ENCODE peak calls at places on chromosome X, in ten cellular contexts. One of them, this sample, is unnamed.

GRCh38 chrX:150972450-150972849 is 10.7 kb upstream of the HMGB3 start:
- DNase-seq in stimulated activated CD4-positive, alpha-beta T cell treated with anti-CD3 and anti-CD28 coated beads, Interleukin-2, amount 100 ng/mL, for 48 hours: no peak
- DNase-seq in D341Med: no peak
- DNase-seq in pancreas: no peak
- DNase-seq in NCI-H1105 treated with DMSO at 0.1 percent for 48 hours: no peak
- DNase-seq in non-pigmented ciliary epithelial cell: no peak
- DNase-seq in activated CD8-positive, alpha-beta memory T cell treated with anti-CD3 and anti-CD28 coated beads, Interleukin-2, amount 10 ng/mL, durations not matched to agents 7 days and 5 days: no peak
- DNase-seq in NCI-H2081: no peak
- DNase-seq in kidney tubule cell: no peak
- DNase-seq in H54: no peak
- DNase-seq in this sample: no peak

GRCh38 chrX:153635788-153636668 is 11.0 kb upstream of the DUSP9 start:
- DNase-seq in stimulated activated CD4-positive, alpha-beta T cell treated with anti-CD3 and anti-CD28 coated beads, Interleukin-2, amount 100 ng/mL, for 48 hours: no peak
- DNase-seq in non-pigmented ciliary epithelial cell: no peak
- DNase-seq in NCI-H2081: no peak
- DNase-seq in H54: peak
- DNase-seq in NCI-H1105 treated with DMSO at 0.1 percent for 48 hours: peak
- DNase-seq in pancreas: peak
- DNase-seq in D341Med: peak
- DNase-seq in kidney tubule cell: peak
- DNase-seq in activated CD8-positive, alpha-beta memory T cell treated with anti-CD3 and anti-CD28 coated beads, Interleukin-2, amount 10 ng/mL, durations not matched to agents 7 days and 5 days: no peak
- DNase-seq in this sample: peak

GRCh38 chrX:40617566-40617965 is 5.7 kb upstream of the MPC1L start:
- DNase-seq in NCI-H1105 treated with DMSO at 0.1 percent for 48 hours: no peak
- DNase-seq in activated CD8-positive, alpha-beta memory T cell treated with anti-CD3 and anti-CD28 coated beads, Interleukin-2, amount 10 ng/mL, durations not matched to agents 7 days and 5 days: no peak
- DNase-seq in non-pigmented ciliary epithelial cell: peak
- DNase-seq in D341Med: no peak
- DNase-seq in stimulated activated CD4-positive, alpha-beta T cell treated with anti-CD3 and anti-CD28 coated beads, Interleukin-2, amount 100 ng/mL, for 48 hours: no peak
- DNase-seq in kidney tubule cell: no peak
- DNase-seq in NCI-H2081: no peak
- DNase-seq in pancreas: no peak
- DNase-seq in H54: no peak
- DNase-seq in this sample: no peak

GRCh38 chrX:3384330-3384729 is 37.9 kb upstream of the MXRA5 start:
- DNase-seq in D341Med: no peak
- DNase-seq in activated CD8-positive, alpha-beta memory T cell treated with anti-CD3 and anti-CD28 coated beads, Interleukin-2, amount 10 ng/mL, durations not matched to agents 7 days and 5 days: no peak
- DNase-seq in stimulated activated CD4-positive, alpha-beta T cell treated with anti-CD3 and anti-CD28 coated beads, Interleukin-2, amount 100 ng/mL, for 48 hours: no peak
- DNase-seq in kidney tubule cell: peak
- DNase-seq in NCI-H1105 treated with DMSO at 0.1 percent for 48 hours: no peak
- DNase-seq in non-pigmented ciliary epithelial cell: peak
- DNase-seq in pancreas: no peak
- DNase-seq in H54: peak
- DNase-seq in NCI-H2081: no peak
- DNase-seq in this sample: peak

GRCh38 chrX:119503484-119503861 is 35.2 kb downstream of the SLC25A5 start:
- DNase-seq in H54: peak
- DNase-seq in stimulated activated CD4-positive, alpha-beta T cell treated with anti-CD3 and anti-CD28 coated beads, Interleukin-2, amount 100 ng/mL, for 48 hours: no peak
- DNase-seq in kidney tubule cell: peak
- DNase-seq in non-pigmented ciliary epithelial cell: no peak
- DNase-seq in NCI-H2081: no peak
- DNase-seq in NCI-H1105 treated with DMSO at 0.1 percent for 48 hours: peak
- DNase-seq in activated CD8-positive, alpha-beta memory T cell treated with anti-CD3 and anti-CD28 coated beads, Interleukin-2, amount 10 ng/mL, durations not matched to agents 7 days and 5 days: no peak
- DNase-seq in pancreas: no peak
- DNase-seq in D341Med: no peak
- DNase-seq in this sample: peak

GRCh38 chrX:1072637-1073377 is 139.6 kb downstream of the CRLF2 start:
- DNase-seq in NCI-H2081: no peak
- DNase-seq in H54: no peak
- DNase-seq in kidney tubule cell: no peak
- DNase-seq in NCI-H1105 treated with DMSO at 0.1 percent for 48 hours: no peak
- DNase-seq in activated CD8-positive, alpha-beta memory T cell treated with anti-CD3 and anti-CD28 coated beads, Interleukin-2, amount 10 ng/mL, durations not matched to agents 7 days and 5 days: no peak
- DNase-seq in non-pigmented ciliary epithelial cell: no peak
- DNase-seq in pancreas: no peak
- DNase-seq in stimulated activated CD4-positive, alpha-beta T cell treated with anti-CD3 and anti-CD28 coated beads, Interleukin-2, amount 100 ng/mL, for 48 hours: no peak
- DNase-seq in D341Med: no peak
- DNase-seq in this sample: no peak

GRCh38 chrX:41779058-41779564 is 55.1 kb downstream of the GPR82 start:
- DNase-seq in H54: no peak
- DNase-seq in stimulated activated CD4-positive, alpha-beta T cell treated with anti-CD3 and anti-CD28 coated beads, Interleukin-2, amount 100 ng/mL, for 48 hours: no peak
- DNase-seq in D341Med: no peak
- DNase-seq in NCI-H2081: peak
- DNase-seq in kidney tubule cell: peak
- DNase-seq in NCI-H1105 treated with DMSO at 0.1 percent for 48 hours: peak
- DNase-seq in pancreas: no peak
- DNase-seq in activated CD8-positive, alpha-beta memory T cell treated with anti-CD3 and anti-CD28 coated beads, Interleukin-2, amount 10 ng/mL, durations not matched to agents 7 days and 5 days: no peak
- DNase-seq in non-pigmented ciliary epithelial cell: peak
- DNase-seq in this sample: peak

GRCh38 chrX:16848541-16848940 is 21.6 kb downstream of the RBBP7 start:
- DNase-seq in NCI-H1105 treated with DMSO at 0.1 percent for 48 hours: no peak
- DNase-seq in kidney tubule cell: no peak
- DNase-seq in H54: no peak
- DNase-seq in pancreas: no peak
- DNase-seq in activated CD8-positive, alpha-beta memory T cell treated with anti-CD3 and anti-CD28 coated beads, Interleukin-2, amount 10 ng/mL, durations not matched to agents 7 days and 5 days: no peak
- DNase-seq in non-pigmented ciliary epithelial cell: no peak
- DNase-seq in D341Med: no peak
- DNase-seq in NCI-H2081: no peak
- DNase-seq in stimulated activated CD4-positive, alpha-beta T cell treated with anti-CD3 and anti-CD28 coated beads, Interleukin-2, amount 100 ng/mL, for 48 hours: no peak
- DNase-seq in this sample: no peak

GRCh38 chrX:371907-372306 is 14.8 kb downstream of the PPP2R3B start:
- DNase-seq in NCI-H1105 treated with DMSO at 0.1 percent for 48 hours: no peak
- DNase-seq in D341Med: no peak
- DNase-seq in kidney tubule cell: no peak
- DNase-seq in non-pigmented ciliary epithelial cell: no peak
- DNase-seq in NCI-H2081: no peak
- DNase-seq in pancreas: no peak
- DNase-seq in stimulated activated CD4-positive, alpha-beta T cell treated with anti-CD3 and anti-CD28 coated beads, Interleukin-2, amount 100 ng/mL, for 48 hours: no peak
- DNase-seq in H54: no peak
- DNase-seq in activated CD8-positive, alpha-beta memory T cell treated with anti-CD3 and anti-CD28 coated beads, Interleukin-2, amount 10 ng/mL, durations not matched to agents 7 days and 5 days: no peak
- DNase-seq in this sample: no peak

GRCh38 chrX:2159393-2159792 is 341.4 kb downstream of the DHRSX start:
- DNase-seq in activated CD8-positive, alpha-beta memory T cell treated with anti-CD3 and anti-CD28 coated beads, Interleukin-2, amount 10 ng/mL, durations not matched to agents 7 days and 5 days: no peak
- DNase-seq in pancreas: no peak
- DNase-seq in stimulated activated CD4-positive, alpha-beta T cell treated with anti-CD3 and anti-CD28 coated beads, Interleukin-2, amount 100 ng/mL, for 48 hours: no peak
- DNase-seq in kidney tubule cell: no peak
- DNase-seq in NCI-H1105 treated with DMSO at 0.1 percent for 48 hours: no peak
- DNase-seq in NCI-H2081: no peak
- DNase-seq in H54: no peak
- DNase-seq in non-pigmented ciliary epithelial cell: no peak
- DNase-seq in D341Med: no peak
- DNase-seq in this sample: no peak

GRCh38 chrX:16136080-16136479 is 12.7 kb downstream of the GRPR start:
- DNase-seq in activated CD8-positive, alpha-beta memory T cell treated with anti-CD3 and anti-CD28 coated beads, Interleukin-2, amount 10 ng/mL, durations not matched to agents 7 days and 5 days: no peak
- DNase-seq in NCI-H2081: no peak
- DNase-seq in NCI-H1105 treated with DMSO at 0.1 percent for 48 hours: no peak
- DNase-seq in kidney tubule cell: no peak
- DNase-seq in D341Med: no peak
- DNase-seq in non-pigmented ciliary epithelial cell: no peak
- DNase-seq in H54: no peak
- DNase-seq in pancreas: no peak
- DNase-seq in stimulated activated CD4-positive, alpha-beta T cell treated with anti-CD3 and anti-CD28 coated beads, Interleukin-2, amount 100 ng/mL, for 48 hours: no peak
- DNase-seq in this sample: no peak

GRCh38 chrX:135185795-135186443 is 14.7 kb upstream of the CT55 start:
- DNase-seq in stimulated activated CD4-positive, alpha-beta T cell treated with anti-CD3 and anti-CD28 coated beads, Interleukin-2, amount 100 ng/mL, for 48 hours: peak
- DNase-seq in pancreas: no peak
- DNase-seq in kidney tubule cell: peak
- DNase-seq in D341Med: peak
- DNase-seq in NCI-H2081: peak
- DNase-seq in NCI-H1105 treated with DMSO at 0.1 percent for 48 hours: peak
- DNase-seq in non-pigmented ciliary epithelial cell: peak
- DNase-seq in activated CD8-positive, alpha-beta memory T cell treated with anti-CD3 and anti-CD28 coated beads, Interleukin-2, amount 10 ng/mL, durations not matched to agents 7 days and 5 days: peak
- DNase-seq in H54: peak
- DNase-seq in this sample: peak

GRCh38 chrX:133989491-133989890 is 4.1 kb upstream of the GPC3 start:
- DNase-seq in stimulated activated CD4-positive, alpha-beta T cell treated with anti-CD3 and anti-CD28 coated beads, Interleukin-2, amount 100 ng/mL, for 48 hours: no peak
- DNase-seq in NCI-H1105 treated with DMSO at 0.1 percent for 48 hours: no peak
- DNase-seq in kidney tubule cell: no peak
- DNase-seq in non-pigmented ciliary epithelial cell: no peak
- DNase-seq in D341Med: no peak
- DNase-seq in H54: no peak
- DNase-seq in pancreas: no peak
- DNase-seq in activated CD8-positive, alpha-beta memory T cell treated with anti-CD3 and anti-CD28 coated beads, Interleukin-2, amount 10 ng/mL, durations not matched to agents 7 days and 5 days: no peak
- DNase-seq in NCI-H2081: no peak
- DNase-seq in this sample: no peak

GRCh38 chrX:114267127-114267526 is 316.8 kb upstream of the HTR2C start:
- DNase-seq in D341Med: no peak
- DNase-seq in NCI-H2081: no peak
- DNase-seq in pancreas: no peak
- DNase-seq in H54: no peak
- DNase-seq in activated CD8-positive, alpha-beta memory T cell treated with anti-CD3 and anti-CD28 coated beads, Interleukin-2, amount 10 ng/mL, durations not matched to agents 7 days and 5 days: no peak
- DNase-seq in kidney tubule cell: no peak
- DNase-seq in stimulated activated CD4-positive, alpha-beta T cell treated with anti-CD3 and anti-CD28 coated beads, Interleukin-2, amount 100 ng/mL, for 48 hours: no peak
- DNase-seq in NCI-H1105 treated with DMSO at 0.1 percent for 48 hours: no peak
- DNase-seq in non-pigmented ciliary epithelial cell: no peak
- DNase-seq in this sample: no peak

GRCh38 chrX:26522501-26522900 is 306.5 kb downstream of the MAGEB5 start:
- DNase-seq in H54: no peak
- DNase-seq in stimulated activated CD4-positive, alpha-beta T cell treated with anti-CD3 and anti-CD28 coated beads, Interleukin-2, amount 100 ng/mL, for 48 hours: no peak
- DNase-seq in activated CD8-positive, alpha-beta memory T cell treated with anti-CD3 and anti-CD28 coated beads, Interleukin-2, amount 10 ng/mL, durations not matched to agents 7 days and 5 days: no peak
- DNase-seq in pancreas: no peak
- DNase-seq in NCI-H1105 treated with DMSO at 0.1 percent for 48 hours: no peak
- DNase-seq in non-pigmented ciliary epithelial cell: no peak
- DNase-seq in D341Med: no peak
- DNase-seq in NCI-H2081: no peak
- DNase-seq in kidney tubule cell: no peak
- DNase-seq in this sample: no peak

GRCh38 chrX:151724563-151725337 is 8.9 kb downstream of the FATE1 start:
- DNase-seq in non-pigmented ciliary epithelial cell: no peak
- DNase-seq in kidney tubule cell: no peak
- DNase-seq in NCI-H2081: no peak
- DNase-seq in pancreas: no peak
- DNase-seq in H54: no peak
- DNase-seq in NCI-H1105 treated with DMSO at 0.1 percent for 48 hours: no peak
- DNase-seq in activated CD8-positive, alpha-beta memory T cell treated with anti-CD3 and anti-CD28 coated beads, Interleukin-2, amount 10 ng/mL, durations not matched to agents 7 days and 5 days: no peak
- DNase-seq in D341Med: no peak
- DNase-seq in stimulated activated CD4-positive, alpha-beta T cell treated with anti-CD3 and anti-CD28 coated beads, Interleukin-2, amount 100 ng/mL, for 48 hours: no peak
- DNase-seq in this sample: no peak

GRCh38 chrX:137118536-137118935 is 84.7 kb upstream of the GPR101 start:
- DNase-seq in NCI-H2081: no peak
- DNase-seq in H54: no peak
- DNase-seq in stimulated activated CD4-positive, alpha-beta T cell treated with anti-CD3 and anti-CD28 coated beads, Interleukin-2, amount 100 ng/mL, for 48 hours: no peak
- DNase-seq in pancreas: no peak
- DNase-seq in activated CD8-positive, alpha-beta memory T cell treated with anti-CD3 and anti-CD28 coated beads, Interleukin-2, amount 10 ng/mL, durations not matched to agents 7 days and 5 days: no peak
- DNase-seq in non-pigmented ciliary epithelial cell: no peak
- DNase-seq in NCI-H1105 treated with DMSO at 0.1 percent for 48 hours: no peak
- DNase-seq in kidney tubule cell: no peak
- DNase-seq in D341Med: no peak
- DNase-seq in this sample: peak

GRCh38 chrX:110045421-110045820 is 42.5 kb downstream of the TMEM164 start:
- DNase-seq in D341Med: peak
- DNase-seq in non-pigmented ciliary epithelial cell: no peak
- DNase-seq in kidney tubule cell: no peak
- DNase-seq in H54: no peak
- DNase-seq in activated CD8-positive, alpha-beta memory T cell treated with anti-CD3 and anti-CD28 coated beads, Interleukin-2, amount 10 ng/mL, durations not matched to agents 7 days and 5 days: no peak
- DNase-seq in pancreas: no peak
- DNase-seq in stimulated activated CD4-positive, alpha-beta T cell treated with anti-CD3 and anti-CD28 coated beads, Interleukin-2, amount 100 ng/mL, for 48 hours: no peak
- DNase-seq in NCI-H1105 treated with DMSO at 0.1 percent for 48 hours: peak
- DNase-seq in NCI-H2081: peak
- DNase-seq in this sample: no peak

GRCh38 chrX:154121961-154122360 is 22.1 kb upstream of the OPN1LW start:
- DNase-seq in NCI-H2081: no peak
- DNase-seq in activated CD8-positive, alpha-beta memory T cell treated with anti-CD3 and anti-CD28 coated beads, Interleukin-2, amount 10 ng/mL, durations not matched to agents 7 days and 5 days: no peak
- DNase-seq in non-pigmented ciliary epithelial cell: no peak
- DNase-seq in pancreas: no peak
- DNase-seq in stimulated activated CD4-positive, alpha-beta T cell treated with anti-CD3 and anti-CD28 coated beads, Interleukin-2, amount 100 ng/mL, for 48 hours: no peak
- DNase-seq in NCI-H1105 treated with DMSO at 0.1 percent for 48 hours: no peak
- DNase-seq in D341Med: no peak
- DNase-seq in H54: no peak
- DNase-seq in kidney tubule cell: no peak
- DNase-seq in this sample: peak

GRCh38 chrX:48617542-48618340 is 20.4 kb downstream of the WDR13 start:
- DNase-seq in stimulated activated CD4-positive, alpha-beta T cell treated with anti-CD3 and anti-CD28 coated beads, Interleukin-2, amount 100 ng/mL, for 48 hours: no peak
- DNase-seq in NCI-H2081: peak
- DNase-seq in H54: no peak
- DNase-seq in NCI-H1105 treated with DMSO at 0.1 percent for 48 hours: no peak
- DNase-seq in activated CD8-positive, alpha-beta memory T cell treated with anti-CD3 and anti-CD28 coated beads, Interleukin-2, amount 10 ng/mL, durations not matched to agents 7 days and 5 days: no peak
- DNase-seq in D341Med: no peak
- DNase-seq in pancreas: no peak
- DNase-seq in non-pigmented ciliary epithelial cell: no peak
- DNase-seq in kidney tubule cell: no peak
- DNase-seq in this sample: no peak

GRCh38 chrX:19747672-19748610 is 139.5 kb downstream of the SH3KBP1 start:
- DNase-seq in activated CD8-positive, alpha-beta memory T cell treated with anti-CD3 and anti-CD28 coated beads, Interleukin-2, amount 10 ng/mL, durations not matched to agents 7 days and 5 days: peak
- DNase-seq in NCI-H2081: no peak
- DNase-seq in H54: no peak
- DNase-seq in NCI-H1105 treated with DMSO at 0.1 percent for 48 hours: no peak
- DNase-seq in stimulated activated CD4-positive, alpha-beta T cell treated with anti-CD3 and anti-CD28 coated beads, Interleukin-2, amount 100 ng/mL, for 48 hours: peak
- DNase-seq in kidney tubule cell: no peak
- DNase-seq in pancreas: no peak
- DNase-seq in D341Med: no peak
- DNase-seq in non-pigmented ciliary epithelial cell: no peak
- DNase-seq in this sample: no peak

GRCh38 chrX:49166914-49167739 is 4.6 kb downstream of the MAGIX start:
- DNase-seq in stimulated activated CD4-positive, alpha-beta T cell treated with anti-CD3 and anti-CD28 coated beads, Interleukin-2, amount 100 ng/mL, for 48 hours: peak
- DNase-seq in NCI-H2081: no peak
- DNase-seq in kidney tubule cell: peak
- DNase-seq in H54: peak
- DNase-seq in activated CD8-positive, alpha-beta memory T cell treated with anti-CD3 and anti-CD28 coated beads, Interleukin-2, amount 10 ng/mL, durations not matched to agents 7 days and 5 days: peak
- DNase-seq in pancreas: peak
- DNase-seq in non-pigmented ciliary epithelial cell: no peak
- DNase-seq in NCI-H1105 treated with DMSO at 0.1 percent for 48 hours: no peak
- DNase-seq in D341Med: no peak
- DNase-seq in this sample: peak

GRCh38 chrX:124405868-124406267 is 59.5 kb downstream of the SH2D1A start:
- DNase-seq in D341Med: no peak
- DNase-seq in stimulated activated CD4-positive, alpha-beta T cell treated with anti-CD3 and anti-CD28 coated beads, Interleukin-2, amount 100 ng/mL, for 48 hours: no peak
- DNase-seq in H54: no peak
- DNase-seq in NCI-H2081: no peak
- DNase-seq in activated CD8-positive, alpha-beta memory T cell treated with anti-CD3 and anti-CD28 coated beads, Interleukin-2, amount 10 ng/mL, durations not matched to agents 7 days and 5 days: no peak
- DNase-seq in NCI-H1105 treated with DMSO at 0.1 percent for 48 hours: no peak
- DNase-seq in non-pigmented ciliary epithelial cell: no peak
- DNase-seq in pancreas: no peak
- DNase-seq in kidney tubule cell: no peak
- DNase-seq in this sample: no peak

GRCh38 chrX:63434665-63435064 is 83.5 kb upstream of the SPIN4 start:
- DNase-seq in pancreas: no peak
- DNase-seq in NCI-H1105 treated with DMSO at 0.1 percent for 48 hours: no peak
- DNase-seq in H54: no peak
- DNase-seq in activated CD8-positive, alpha-beta memory T cell treated with anti-CD3 and anti-CD28 coated beads, Interleukin-2, amount 10 ng/mL, durations not matched to agents 7 days and 5 days: no peak
- DNase-seq in D341Med: no peak
- DNase-seq in non-pigmented ciliary epithelial cell: no peak
- DNase-seq in stimulated activated CD4-positive, alpha-beta T cell treated with anti-CD3 and anti-CD28 coated beads, Interleukin-2, amount 100 ng/mL, for 48 hours: no peak
- DNase-seq in NCI-H2081: no peak
- DNase-seq in kidney tubule cell: peak
- DNase-seq in this sample: peak

GRCh38 chrX:115897956-115898355 is 272.6 kb upstream of the AGTR2 start:
- DNase-seq in kidney tubule cell: no peak
- DNase-seq in stimulated activated CD4-positive, alpha-beta T cell treated with anti-CD3 and anti-CD28 coated beads, Interleukin-2, amount 100 ng/mL, for 48 hours: no peak
- DNase-seq in D341Med: no peak
- DNase-seq in activated CD8-positive, alpha-beta memory T cell treated with anti-CD3 and anti-CD28 coated beads, Interleukin-2, amount 10 ng/mL, durations not matched to agents 7 days and 5 days: no peak
- DNase-seq in non-pigmented ciliary epithelial cell: no peak
- DNase-seq in pancreas: no peak
- DNase-seq in H54: no peak
- DNase-seq in NCI-H1105 treated with DMSO at 0.1 percent for 48 hours: no peak
- DNase-seq in NCI-H2081: no peak
- DNase-seq in this sample: no peak

GRCh38 chrX:24925430-24925829 is 90.3 kb downstream of the ARX start:
- DNase-seq in non-pigmented ciliary epithelial cell: no peak
- DNase-seq in H54: no peak
- DNase-seq in D341Med: no peak
- DNase-seq in pancreas: no peak
- DNase-seq in stimulated activated CD4-positive, alpha-beta T cell treated with anti-CD3 and anti-CD28 coated beads, Interleukin-2, amount 100 ng/mL, for 48 hours: no peak
- DNase-seq in kidney tubule cell: no peak
- DNase-seq in activated CD8-positive, alpha-beta memory T cell treated with anti-CD3 and anti-CD28 coated beads, Interleukin-2, amount 10 ng/mL, durations not matched to agents 7 days and 5 days: no peak
- DNase-seq in NCI-H1105 treated with DMSO at 0.1 percent for 48 hours: no peak
- DNase-seq in NCI-H2081: no peak
- DNase-seq in this sample: peak

This sample was measured in epithelial cell of esophagus.